ENCODE peak calls at places on chromosome 20, in six cellular contexts. One of them, this sample, is unnamed.
A peak's percentile ranks its signal among the peaks of the same experiment; 100 is the strongest.

GRCh38 chr20:21808863-21809664 is 103.6 kb downstream of the PAX1 start:
- DNase-seq in left cardiac atrium: peak; percentile 48
- DNase-seq in HT1080: peak; percentile 7
- DNase-seq in occipital lobe: no peak
- DNase-seq in effector CD4-positive, alpha-beta T cell: no peak
- DNase-seq in astrocyte: no peak
- DNase-seq in this sample: peak; percentile 60

GRCh38 chr20:12409501-12409900 is 491.8 kb downstream of the BTBD3 start:
- DNase-seq in left cardiac atrium: no peak
- DNase-seq in HT1080: no peak
- DNase-seq in occipital lobe: no peak
- DNase-seq in effector CD4-positive, alpha-beta T cell: no peak
- DNase-seq in astrocyte: no peak
- DNase-seq in this sample: no peak

GRCh38 chr20:53897884-53898557 is 172.4 kb downstream of the BCAS1 start:
- DNase-seq in left cardiac atrium: no peak
- DNase-seq in HT1080: no peak
- DNase-seq in occipital lobe: no peak
- DNase-seq in effector CD4-positive, alpha-beta T cell: no peak
- DNase-seq in astrocyte: no peak
- DNase-seq in this sample: no peak

GRCh38 chr20:45629496-45630100 is at the start of gene WFDC10A:
- DNase-seq in left cardiac atrium: no peak
- DNase-seq in HT1080: peak; percentile 77
- DNase-seq in occipital lobe: no peak
- DNase-seq in effector CD4-positive, alpha-beta T cell: no peak
- DNase-seq in astrocyte: peak; percentile 29
- DNase-seq in this sample: no peak

GRCh38 chr20:61761453-61762207 is 304.1 kb downstream of the TAF4 start:
- DNase-seq in left cardiac atrium: no peak
- DNase-seq in HT1080: no peak
- DNase-seq in occipital lobe: no peak
- DNase-seq in effector CD4-positive, alpha-beta T cell: no peak
- DNase-seq in astrocyte: no peak
- DNase-seq in this sample: no peak

GRCh38 chr20:8127553-8128255 is 4.4 kb upstream of the PLCB1 start:
- DNase-seq in left cardiac atrium: no peak
- DNase-seq in HT1080: no peak
- DNase-seq in occipital lobe: no peak
- DNase-seq in effector CD4-positive, alpha-beta T cell: no peak
- DNase-seq in astrocyte: peak; percentile 38
- DNase-seq in this sample: no peak

GRCh38 chr20:12022121-12022520 is 104.4 kb downstream of the BTBD3 start:
- DNase-seq in left cardiac atrium: no peak
- DNase-seq in HT1080: no peak
- DNase-seq in occipital lobe: no peak
- DNase-seq in effector CD4-positive, alpha-beta T cell: no peak
- DNase-seq in astrocyte: no peak
- DNase-seq in this sample: no peak

GRCh38 chr20:46378390-46379009 is 27.9 kb downstream of the ELMO2 start:
- DNase-seq in left cardiac atrium: no peak
- DNase-seq in HT1080: no peak
- DNase-seq in occipital lobe: no peak
- DNase-seq in effector CD4-positive, alpha-beta T cell: no peak
- DNase-seq in astrocyte: no peak
- DNase-seq in this sample: no peak

GRCh38 chr20:63275825-63276224 is 3.2 kb downstream of the ARFGAP1 start:
- DNase-seq in left cardiac atrium: no peak
- DNase-seq in HT1080: no peak
- DNase-seq in occipital lobe: no peak
- DNase-seq in effector CD4-positive, alpha-beta T cell: no peak
- DNase-seq in astrocyte: no peak
- DNase-seq in this sample: no peak

GRCh38 chr20:58073945-58074920 is 154.2 kb downstream of the ANKRD60 start:
- DNase-seq in left cardiac atrium: peak; percentile 51
- DNase-seq in HT1080: peak; percentile 87
- DNase-seq in occipital lobe: no peak
- DNase-seq in effector CD4-positive, alpha-beta T cell: no peak
- DNase-seq in astrocyte: peak; percentile 72
- DNase-seq in this sample: peak; percentile 72

GRCh38 chr20:19653328-19653727 is 104.7 kb upstream of the RIN2 start:
- DNase-seq in left cardiac atrium: no peak
- DNase-seq in HT1080: no peak
- DNase-seq in occipital lobe: no peak
- DNase-seq in effector CD4-positive, alpha-beta T cell: no peak
- DNase-seq in astrocyte: no peak
- DNase-seq in this sample: no peak

GRCh38 chr20:1707588-1708449 is 50.2 kb upstream of the SIRPG start:
- DNase-seq in left cardiac atrium: no peak
- DNase-seq in HT1080: no peak
- DNase-seq in occipital lobe: no peak
- DNase-seq in effector CD4-positive, alpha-beta T cell: no peak
- DNase-seq in astrocyte: no peak
- DNase-seq in this sample: no peak

GRCh38 chr20:49283176-49283702 is 5.4 kb upstream of the ZNFX1 start:
- DNase-seq in left cardiac atrium: no peak
- DNase-seq in HT1080: peak; percentile 31
- DNase-seq in occipital lobe: no peak
- DNase-seq in effector CD4-positive, alpha-beta T cell: no peak
- DNase-seq in astrocyte: no peak
- DNase-seq in this sample: no peak

GRCh38 chr20:59174975-59175374 is 11.4 kb downstream of the ZNF831 start:
- DNase-seq in left cardiac atrium: no peak
- DNase-seq in HT1080: no peak
- DNase-seq in occipital lobe: no peak
- DNase-seq in effector CD4-positive, alpha-beta T cell: no peak
- DNase-seq in astrocyte: no peak
- DNase-seq in this sample: no peak

GRCh38 chr20:55264825-55265224 is 740.5 kb downstream of the CBLN4 start:
- DNase-seq in left cardiac atrium: no peak
- DNase-seq in HT1080: no peak
- DNase-seq in occipital lobe: no peak
- DNase-seq in effector CD4-positive, alpha-beta T cell: no peak
- DNase-seq in astrocyte: no peak
- DNase-seq in this sample: no peak

GRCh38 chr20:47805951-47806350 is 20.7 kb upstream of the SULF2 start:
- DNase-seq in left cardiac atrium: peak; percentile 8
- DNase-seq in HT1080: no peak
- DNase-seq in occipital lobe: no peak
- DNase-seq in effector CD4-positive, alpha-beta T cell: no peak
- DNase-seq in astrocyte: no peak
- DNase-seq in this sample: no peak

GRCh38 chr20:13098720-13099355 is 90.1 kb downstream of the SPTLC3 start:
- DNase-seq in left cardiac atrium: no peak
- DNase-seq in HT1080: no peak
- DNase-seq in occipital lobe: no peak
- DNase-seq in effector CD4-positive, alpha-beta T cell: no peak
- DNase-seq in astrocyte: no peak
- DNase-seq in this sample: no peak

GRCh38 chr20:52838510-52839241 is 133.5 kb upstream of the TSHZ2 start:
- DNase-seq in left cardiac atrium: no peak
- DNase-seq in HT1080: no peak
- DNase-seq in occipital lobe: no peak
- DNase-seq in effector CD4-positive, alpha-beta T cell: no peak
- DNase-seq in astrocyte: no peak
- DNase-seq in this sample: no peak

GRCh38 chr20:5809495-5809894 is 59.3 kb downstream of the SHLD1 start:
- DNase-seq in left cardiac atrium: no peak
- DNase-seq in HT1080: no peak
- DNase-seq in occipital lobe: no peak
- DNase-seq in effector CD4-positive, alpha-beta T cell: no peak
- DNase-seq in astrocyte: no peak
- DNase-seq in this sample: no peak

GRCh38 chr20:62355527-62356142 is 11.5 kb downstream of the LAMA5 start:
- DNase-seq in left cardiac atrium: peak; percentile 75
- DNase-seq in HT1080: no peak
- DNase-seq in occipital lobe: peak; percentile 21
- DNase-seq in effector CD4-positive, alpha-beta T cell: no peak
- DNase-seq in astrocyte: no peak
- DNase-seq in this sample: no peak

GRCh38 chr20:60345106-60345505 is 386.9 kb downstream of the CDH26 start:
- DNase-seq in left cardiac atrium: no peak
- DNase-seq in HT1080: no peak
- DNase-seq in occipital lobe: no peak
- DNase-seq in effector CD4-positive, alpha-beta T cell: no peak
- DNase-seq in astrocyte: no peak
- DNase-seq in this sample: no peak

GRCh38 chr20:41029150-41029872 is 689 bp downstream of the TOP1 start:
- DNase-seq in left cardiac atrium: peak; percentile 43
- DNase-seq in HT1080: peak; percentile 28
- DNase-seq in occipital lobe: no peak
- DNase-seq in effector CD4-positive, alpha-beta T cell: peak; percentile 17
- DNase-seq in astrocyte: no peak
- DNase-seq in this sample: no peak

GRCh38 chr20:10328897-10329255 is 105.1 kb downstream of the MKKS start:
- DNase-seq in left cardiac atrium: no peak
- DNase-seq in HT1080: peak; percentile 38
- DNase-seq in occipital lobe: no peak
- DNase-seq in effector CD4-positive, alpha-beta T cell: no peak
- DNase-seq in astrocyte: no peak
- DNase-seq in this sample: no peak

GRCh38 chr20:62816031-62816878 is 595 bp upstream of the COL9A3 start:
- DNase-seq in left cardiac atrium: no peak
- DNase-seq in HT1080: no peak
- DNase-seq in occipital lobe: no peak
- DNase-seq in effector CD4-positive, alpha-beta T cell: no peak
- DNase-seq in astrocyte: no peak
- DNase-seq in this sample: no peak

GRCh38 chr20:52649727-52650126 is 322.4 kb upstream of the TSHZ2 start:
- DNase-seq in left cardiac atrium: no peak
- DNase-seq in HT1080: no peak
- DNase-seq in occipital lobe: no peak
- DNase-seq in effector CD4-positive, alpha-beta T cell: no peak
- DNase-seq in astrocyte: no peak
- DNase-seq in this sample: no peak

GRCh38 chr20:49672109-49672681 is 41.5 kb downstream of the B4GALT5 start:
- DNase-seq in left cardiac atrium: no peak
- DNase-seq in HT1080: no peak
- DNase-seq in occipital lobe: no peak
- DNase-seq in effector CD4-positive, alpha-beta T cell: no peak
- DNase-seq in astrocyte: no peak
- DNase-seq in this sample: no peak

GRCh38 chr20:18973499-18974173 is 160.1 kb downstream of the SCP2D1 start:
- DNase-seq in left cardiac atrium: peak; percentile 60
- DNase-seq in HT1080: no peak
- DNase-seq in occipital lobe: no peak
- DNase-seq in effector CD4-positive, alpha-beta T cell: no peak
- DNase-seq in astrocyte: no peak
- DNase-seq in this sample: peak; percentile 81

GRCh38 chr20:59662856-59663512 is 58.6 kb downstream of the PHACTR3 start:
- DNase-seq in left cardiac atrium: no peak
- DNase-seq in HT1080: no peak
- DNase-seq in occipital lobe: no peak
- DNase-seq in effector CD4-positive, alpha-beta T cell: no peak
- DNase-seq in astrocyte: no peak
- DNase-seq in this sample: peak; percentile 22

This sample was measured in coronary artery.